ENCODE peak calls at places on chromosomes 7 and 10, in four cellular contexts. F is GM12865, W is nucleus accumbens, G is HL-60. S is an unnamed sample.

GRCh38 chr10:4136121-4136520 is 351.1 kb upstream of the KLF6 start:
- DNase-seq in F (peak; percentile 58), W (no peak), G (no peak), S (no peak)

GRCh38 chr10:122557516-122557915 is 3.0 kb upstream of the DMBT1 start:
- DNase-seq in F (no peak), W (no peak), G (no peak), S (no peak)

GRCh38 chr10:29946953-29947700 is 112.3 kb downstream of the JCAD start:
- DNase-seq in F (no peak), W (no peak), G (no peak), S (no peak)

GRCh38 chr10:65565246-65565645 is 1360.6 kb upstream of the LRRTM3 start:
- DNase-seq in F (no peak), W (no peak), G (no peak), S (no peak)

GRCh38 chr10:63169063-63169462 is 35.9 kb downstream of the NRBF2 start:
- DNase-seq in F (no peak), W (no peak), G (no peak), S (no peak)

GRCh38 chr7:34091330-34091917 is 186.1 kb downstream of the BMPER start:
- DNase-seq in F (peak; percentile 46), W (no peak), G (peak; percentile 24), S (no peak)

GRCh38 chr10:118423800-118424479 is 81.8 kb upstream of the FAM204A start:
- DNase-seq in F (peak; percentile 77), W (peak; percentile 1), G (peak; percentile 91), S (peak; percentile 49)

GRCh38 chr10:31374146-31374696 is 55.2 kb downstream of the ZEB1 start:
- DNase-seq in F (no peak), W (no peak), G (no peak), S (no peak)

GRCh38 chr7:107544848-107545591 is 18.7 kb downstream of the COG5 start:
- DNase-seq in F (no peak), W (no peak), G (no peak), S (no peak)

GRCh38 chr10:71849461-71849908 is 1.6 kb downstream of the PSAP start:
- DNase-seq in F (no peak), W (no peak), G (no peak), S (no peak)

GRCh38 chr10:52387744-52388143 is 73.7 kb downstream of the DKK1 start:
- DNase-seq in F (no peak), W (no peak), G (no peak), S (no peak)

GRCh38 chr7:83211685-83212084 is 49.0 kb upstream of the PCLO start:
- DNase-seq in F (no peak), W (no peak), G (no peak), S (no peak)

GRCh38 chr10:112247791-112248190 is 35.4 kb upstream of the TECTB start:
- DNase-seq in F (no peak), W (no peak), G (no peak), S (no peak)

GRCh38 chr10:103849880-103850571 is 5.3 kb downstream of the SH3PXD2A start:
- DNase-seq in F (no peak), W (no peak), G (peak; percentile 29), S (no peak)

GRCh38 chr10:70722820-70723424 is 50.6 kb downstream of the ADAMTS14 start:
- DNase-seq in F (no peak), W (no peak), G (no peak), S (no peak)

GRCh38 chr10:99843310-99843709 is 60.9 kb downstream of the ABCC2 start:
- DNase-seq in F (no peak), W (no peak), G (no peak), S (no peak)

GRCh38 chr10:5655003-5655600 is 11.3 kb downstream of the ASB13 start:
- DNase-seq in F (no peak), W (no peak), G (no peak), S (no peak)

GRCh38 chr10:107898392-107898791 is 733.9 kb upstream of the SORCS1 start:
- DNase-seq in F (no peak), W (no peak), G (no peak), S (no peak)

GRCh38 chr10:75058142-75058541 is 53.3 kb upstream of the SAMD8 start:
- DNase-seq in F (no peak), W (no peak), G (no peak), S (no peak)

GRCh38 chr7:18345641-18346234 is 149.8 kb upstream of the HDAC9 start:
- DNase-seq in F (peak; percentile 41), W (no peak), G (peak; percentile 46), S (peak; percentile 56)

GRCh38 chr7:148093375-148094166 is 497.0 kb upstream of the C7orf33 start:
- DNase-seq in F (no peak), W (no peak), G (no peak), S (no peak)

GRCh38 chr10:97570789-97571536 is 1.6 kb upstream of the ANKRD2 start:
- DNase-seq in F (no peak), W (no peak), G (no peak), S (peak; percentile 21)

GRCh38 chr10:100909506-100910260 is 3.1 kb upstream of the SLF2 start:
- DNase-seq in F (no peak), W (no peak), G (no peak), S (no peak)

GRCh38 chr7:127847641-127848040 is 183.6 kb downstream of the LRRC4 start:
- DNase-seq in F (no peak), W (no peak), G (no peak), S (no peak)

GRCh38 chr10:107409517-107409916 is 245.0 kb upstream of the SORCS1 start:
- DNase-seq in F (peak; percentile 60), W (no peak), G (peak; percentile 8), S (peak; percentile 9)

GRCh38 chr7:158228986-158229385 is 358.6 kb downstream of the PTPRN2 start:
- DNase-seq in F (no peak), W (no peak), G (no peak), S (no peak)

GRCh38 chr10:98881789-98882188 is 353.9 kb downstream of the HPSE2 start:
- DNase-seq in F (no peak), W (no peak), G (no peak), S (no peak)

GRCh38 chr10:95278061-95278988 is 12.5 kb downstream of the PDLIM1 start:
- DNase-seq in F (no peak), W (no peak), G (no peak), S (no peak)

GRCh38 chr7:124723012-124723411 is 42.6 kb downstream of the GPR37 start:
- DNase-seq in F (no peak), W (no peak), G (no peak), S (no peak)

GRCh38 chr7:130134106-130134636 is 63.8 kb downstream of the KLHDC10 start:
- DNase-seq in F (no peak), W (no peak), G (no peak), S (no peak)

GRCh38 chr10:23448802-23449570 is 10.1 kb downstream of the OTUD1 start:
- DNase-seq in F (peak; percentile 47), W (no peak), G (peak; percentile 2), S (no peak)

GRCh38 chr10:97843296-97843671 is 6.4 kb upstream of the GOLGA7B start:
- DNase-seq in F (no peak), W (no peak), G (no peak), S (no peak)

GRCh38 chr7:92205987-92206386 is 27.0 kb upstream of the LRRD1 start:
- DNase-seq in F (no peak), W (no peak), G (no peak), S (no peak)

GRCh38 chr10:103549349-103549685 is 55.8 kb downstream of the NEURL1 start:
- DNase-seq in F (no peak), W (no peak), G (no peak), S (no peak)

GRCh38 chr7:29424295-29424983 is 139.2 kb upstream of the PRR15 start:
- DNase-seq in F (peak; percentile 44), W (no peak), G (no peak), S (no peak)

GRCh38 chr10:70619271-70620019 is 16.9 kb upstream of the PRF1 start:
- DNase-seq in F (no peak), W (no peak), G (no peak), S (no peak)

GRCh38 chr7:31875424-31875823 is 188.4 kb downstream of the PPP1R17 start:
- DNase-seq in F (no peak), W (no peak), G (peak; percentile 71), S (peak; percentile 7)